ENCODE peak calls at places on chromosome 1, in nine cellular contexts. S is omental fat pad; F is AG04450; P is NCI-H345; H is activated naive CD4-positive, alpha-beta T cell treated with Interleukin-2 at 50 U/mL for 16 hours; X is left colon; J is stimulated activated CD8-positive, alpha-beta memory T cell treated with anti-CD3 and anti-CD28 coated beads, Interleukin-2, amount 100 ng/mL, for 1 hour; Q is esophagus squamous epithelium; L is activated T-helper 1 cell treated with Interleukin-2 at 50 U/mL for 16 hours. V is an unnamed sample.

GRCh38 chr1:223670458-223671159 is 5.1 kb upstream of the CAPN8 start:
- DNase-seq in L (no peak), J (no peak), P (peak; percentile 27), H (peak; percentile 4), F (no peak), S (no peak), X (no peak), Q (no peak), V (peak; percentile 28)

GRCh38 chr1:74502432-74502831 is 10.0 kb downstream of the LRRC53 start:
- DNase-seq in F (peak; percentile 4), S (no peak), H (no peak), X (no peak), P (no peak), J (no peak), Q (no peak), L (no peak), V (peak; percentile 18)

GRCh38 chr1:14626869-14627607 is 28.6 kb downstream of the KAZN start:
- DNase-seq in F (no peak), Q (no peak), L (no peak), H (no peak), X (peak; percentile 25), S (no peak), J (no peak), P (no peak), V (no peak)

GRCh38 chr1:98839840-98840239 is 164.8 kb downstream of the PLPPR5 start:
- DNase-seq in H (no peak), P (no peak), X (no peak), J (no peak), L (no peak), S (no peak), Q (no peak), F (no peak), V (peak; percentile 30)

GRCh38 chr1:89454845-89455521 is 69.6 kb upstream of the LRRC8B start:
- DNase-seq in F (no peak), S (no peak), H (peak; percentile 64), L (peak; percentile 18), Q (no peak), X (no peak), P (peak; percentile 74), J (peak; percentile 30), V (peak; percentile 66)

GRCh38 chr1:27102707-27103468 is 52.0 kb downstream of the SLC9A1 start:
- DNase-seq in L (peak; percentile 60), S (peak; percentile 93), X (peak; percentile 18), H (peak; percentile 84), J (peak; percentile 69), Q (no peak), P (peak; percentile 52), F (no peak), V (peak; percentile 67)

GRCh38 chr1:26697978-26698849 is 2.4 kb downstream of the ARID1A start:
- DNase-seq in P (peak; percentile 81), H (peak; percentile 18), J (no peak), X (peak; percentile 51), Q (no peak), F (peak; percentile 90), S (no peak), L (no peak), V (peak; percentile 99)

GRCh38 chr1:9278114-9278513 is 14.6 kb upstream of the SPSB1 start:
- DNase-seq in X (no peak), F (no peak), L (no peak), J (no peak), Q (no peak), H (no peak), P (no peak), S (no peak), V (no peak)

GRCh38 chr1:94698759-94699502 is 121.2 kb upstream of the SLC44A3 start:
- DNase-seq in Q (no peak), J (no peak), L (no peak), F (peak; percentile 29), X (no peak), P (no peak), H (no peak), S (no peak), V (peak; percentile 64)

GRCh38 chr1:147539122-147539575 is 2.2 kb upstream of the BCL9 start:
- DNase-seq in F (peak; percentile 80), L (no peak), J (no peak), S (no peak), Q (no peak), X (no peak), P (no peak), H (peak; percentile 16), V (peak; percentile 97)